ENCODE peak calls at places on chromosomes 16 and 17, in four cellular contexts. S is nephron progenitor cell; V is stimulated activated naive CD8-positive, alpha-beta T cell treated with anti-CD3 and anti-CD28 coated beads, Interleukin-15, Interleukin-2, amounts not matched to agents 100 U/mL and 50 U/mL, for 24 hours; B is iris pigment epithelial cell. X is an unnamed sample.

GRCh38 chr17:67232441-67232840 is 12.6 kb downstream of the HELZ start:
- DNase-seq in V (no peak), B (no peak), S (no peak), X (no peak)

GRCh38 chr17:27577884-27578717 is 52.9 kb upstream of the LGALS9 start:
- DNase-seq in V (no peak), B (peak), S (no peak), X (no peak)

GRCh38 chr16:46897471-46897870 is 13.3 kb downstream of the GPT2 start:
- DNase-seq in V (no peak), B (no peak), S (no peak), X (no peak)

GRCh38 chr17:50955667-50956120 is 89.5 kb upstream of the TOB1 start:
- DNase-seq in V (no peak), S (no peak), B (no peak), X (no peak)

GRCh38 chr17:82754297-82755208 is 2.7 kb downstream of the TBCD start:
- DNase-seq in V (no peak), B (peak), S (peak), X (no peak)

GRCh38 chr16:48180868-48181480 is 25.2 kb upstream of the ABCC12 start:
- DNase-seq in S (no peak), V (no peak), B (no peak), X (no peak)

GRCh38 chr17:45043268-45043681 is 8.2 kb downstream of the DCAKD start:
- DNase-seq in B (no peak), S (no peak), V (no peak), X (no peak)

GRCh38 chr16:9797306-9797705 is 384.9 kb downstream of the GRIN2A start:
- DNase-seq in S (no peak), V (no peak), B (peak), X (no peak)

GRCh38 chr16:51243836-51244483 is 92.9 kb upstream of the SALL1 start:
- DNase-seq in V (no peak), B (peak), S (no peak), X (no peak)

GRCh38 chr17:41413982-41414381 is 10.4 kb downstream of the KRT37 start:
- DNase-seq in B (no peak), S (no peak), V (no peak), X (no peak)

GRCh38 chr16:28587386-28587785 is 9.5 kb downstream of the SULT1A2 start:
- DNase-seq in B (no peak), S (no peak), V (no peak), X (no peak)

GRCh38 chr17:78979780-78980623 is at the start of gene LGALS3BP:
- DNase-seq in S (no peak), B (peak), V (peak), X (no peak)

GRCh38 chr16:1154291-1154886 is 1.5 kb downstream of the CACNA1H start:
- DNase-seq in S (peak), V (no peak), B (no peak), X (no peak)